ENCODE peak calls at places on chromosomes 16 and 17, in seven cellular contexts. One of them, this sample, is unnamed.

GRCh38 chr16:83300326-83300725 is 507.5 kb upstream of the HSBP1 start:
- DNase-seq in K562: no peak
- DNase-seq in H1: no peak
- DNase-seq in SK-N-SH: no peak
- DNase-seq in HCT116: no peak
- DNase-seq in HepG2: no peak
- DNase-seq in GM12878: no peak
- DNase-seq in this sample: no peak

GRCh38 chr16:31215287-31216115 is 1.4 kb downstream of the PYDC1 start:
- DNase-seq in K562: peak
- DNase-seq in H1: peak
- DNase-seq in SK-N-SH: peak
- DNase-seq in HCT116: peak
- DNase-seq in HepG2: peak
- DNase-seq in GM12878: no peak
- DNase-seq in this sample: peak

GRCh38 chr17:19766016-19766415 is 17.9 kb upstream of the ALDH3A1 start:
- DNase-seq in K562: no peak
- DNase-seq in H1: peak
- DNase-seq in SK-N-SH: no peak
- DNase-seq in HCT116: no peak
- DNase-seq in HepG2: no peak
- DNase-seq in GM12878: no peak
- DNase-seq in this sample: no peak

GRCh38 chr16:67529639-67530012 is 997 bp downstream of the RIPOR1 start:
- DNase-seq in K562: no peak
- DNase-seq in H1: no peak
- DNase-seq in SK-N-SH: peak
- DNase-seq in HCT116: no peak
- DNase-seq in HepG2: no peak
- DNase-seq in GM12878: no peak
- DNase-seq in this sample: no peak

GRCh38 chr17:3892095-3892998 is 506 bp downstream of the CAMKK1 start:
- DNase-seq in K562: peak
- DNase-seq in H1: peak
- DNase-seq in SK-N-SH: peak
- DNase-seq in HCT116: no peak
- DNase-seq in HepG2: peak
- DNase-seq in GM12878: no peak
- DNase-seq in this sample: peak

GRCh38 chr17:68346448-68346847 is 55.2 kb downstream of the ARSG start:
- DNase-seq in K562: no peak
- DNase-seq in H1: no peak
- DNase-seq in SK-N-SH: no peak
- DNase-seq in HCT116: no peak
- DNase-seq in HepG2: no peak
- DNase-seq in GM12878: peak
- DNase-seq in this sample: no peak

GRCh38 chr16:10343124-10343760 is 42.6 kb upstream of the ATF7IP2 start:
- DNase-seq in K562: peak
- DNase-seq in H1: no peak
- DNase-seq in SK-N-SH: peak
- DNase-seq in HCT116: peak
- DNase-seq in HepG2: no peak
- DNase-seq in GM12878: no peak
- DNase-seq in this sample: no peak

GRCh38 chr16:10949424-10949970 is 5.1 kb downstream of the CLEC16A start:
- DNase-seq in K562: no peak
- DNase-seq in H1: peak
- DNase-seq in SK-N-SH: no peak
- DNase-seq in HCT116: no peak
- DNase-seq in HepG2: no peak
- DNase-seq in GM12878: peak
- DNase-seq in this sample: peak

GRCh38 chr17:40509626-40510327 is 8.4 kb upstream of the TNS4 start:
- DNase-seq in K562: no peak
- DNase-seq in H1: no peak
- DNase-seq in SK-N-SH: no peak
- DNase-seq in HCT116: no peak
- DNase-seq in HepG2: no peak
- DNase-seq in GM12878: no peak
- DNase-seq in this sample: no peak

GRCh38 chr17:58304735-58305486 is 23.7 kb downstream of the TSPOAP1 start:
- DNase-seq in K562: no peak
- DNase-seq in H1: peak
- DNase-seq in SK-N-SH: peak
- DNase-seq in HCT116: no peak
- DNase-seq in HepG2: no peak
- DNase-seq in GM12878: no peak
- DNase-seq in this sample: no peak

GRCh38 chr17:29155235-29155965 is 24.8 kb downstream of the MYO18A start:
- DNase-seq in K562: peak
- DNase-seq in H1: no peak
- DNase-seq in SK-N-SH: peak
- DNase-seq in HCT116: peak
- DNase-seq in HepG2: peak
- DNase-seq in GM12878: no peak
- DNase-seq in this sample: no peak

GRCh38 chr16:2042171-2042570 is 5.5 kb downstream of the NTHL1 start:
- DNase-seq in K562: no peak
- DNase-seq in H1: no peak
- DNase-seq in SK-N-SH: no peak
- DNase-seq in HCT116: no peak
- DNase-seq in HepG2: no peak
- DNase-seq in GM12878: no peak
- DNase-seq in this sample: no peak

GRCh38 chr17:15262291-15263205 is 2.6 kb downstream of the PMP22 start:
- DNase-seq in K562: peak
- DNase-seq in H1: peak
- DNase-seq in SK-N-SH: peak
- DNase-seq in HCT116: peak
- DNase-seq in HepG2: no peak
- DNase-seq in GM12878: no peak
- DNase-seq in this sample: no peak

GRCh38 chr17:67528751-67529436 is 151.8 kb downstream of the PITPNC1 start:
- DNase-seq in K562: no peak
- DNase-seq in H1: peak
- DNase-seq in SK-N-SH: peak
- DNase-seq in HCT116: peak
- DNase-seq in HepG2: peak
- DNase-seq in GM12878: no peak
- DNase-seq in this sample: no peak

GRCh38 chr16:12551530-12551929 is 252.2 kb downstream of the CPPED1 start:
- DNase-seq in K562: no peak
- DNase-seq in H1: no peak
- DNase-seq in SK-N-SH: no peak
- DNase-seq in HCT116: no peak
- DNase-seq in HepG2: no peak
- DNase-seq in GM12878: no peak
- DNase-seq in this sample: no peak

GRCh38 chr16:65069090-65069489 is 52.8 kb downstream of the CDH11 start:
- DNase-seq in K562: no peak
- DNase-seq in H1: no peak
- DNase-seq in SK-N-SH: no peak
- DNase-seq in HCT116: no peak
- DNase-seq in HepG2: no peak
- DNase-seq in GM12878: no peak
- DNase-seq in this sample: no peak

GRCh38 chr16:68396481-68396880 is 51.8 kb downstream of the SMPD3 start:
- DNase-seq in K562: no peak
- DNase-seq in H1: no peak
- DNase-seq in SK-N-SH: peak
- DNase-seq in HCT116: peak
- DNase-seq in HepG2: peak
- DNase-seq in GM12878: no peak
- DNase-seq in this sample: peak

GRCh38 chr17:48995871-48996695 is 1.1 kb upstream of the IGF2BP1 start:
- DNase-seq in K562: peak
- DNase-seq in H1: peak
- DNase-seq in SK-N-SH: peak
- DNase-seq in HCT116: no peak
- DNase-seq in HepG2: peak
- DNase-seq in GM12878: no peak
- DNase-seq in this sample: no peak

GRCh38 chr17:55495239-55495638 is 16.0 kb downstream of the SMIM36 start:
- DNase-seq in K562: no peak
- DNase-seq in H1: no peak
- DNase-seq in SK-N-SH: no peak
- DNase-seq in HCT116: no peak
- DNase-seq in HepG2: no peak
- DNase-seq in GM12878: no peak
- DNase-seq in this sample: peak

GRCh38 chr17:42484304-42484703 is 25.6 kb downstream of the ATP6V0A1 start:
- DNase-seq in K562: no peak
- DNase-seq in H1: no peak
- DNase-seq in SK-N-SH: no peak
- DNase-seq in HCT116: no peak
- DNase-seq in HepG2: peak
- DNase-seq in GM12878: peak
- DNase-seq in this sample: no peak

GRCh38 chr17:1511756-1512321 is 4.6 kb downstream of the INPP5K start:
- DNase-seq in K562: no peak
- DNase-seq in H1: no peak
- DNase-seq in SK-N-SH: no peak
- DNase-seq in HCT116: no peak
- DNase-seq in HepG2: no peak
- DNase-seq in GM12878: no peak
- DNase-seq in this sample: no peak

GRCh38 chr16:84928679-84929420 is 82.5 kb downstream of the ZDHHC7 start:
- DNase-seq in K562: no peak
- DNase-seq in H1: no peak
- DNase-seq in SK-N-SH: no peak
- DNase-seq in HCT116: no peak
- DNase-seq in HepG2: no peak
- DNase-seq in GM12878: no peak
- DNase-seq in this sample: no peak

GRCh38 chr16:31129568-31130335 is 5.8 kb downstream of the PRSS8 start:
- DNase-seq in K562: no peak
- DNase-seq in H1: no peak
- DNase-seq in SK-N-SH: no peak
- DNase-seq in HCT116: no peak
- DNase-seq in HepG2: no peak
- DNase-seq in GM12878: no peak
- DNase-seq in this sample: no peak

GRCh38 chr16:87236516-87237115 is 80.6 kb downstream of the C16orf95 start:
- DNase-seq in K562: no peak
- DNase-seq in H1: no peak
- DNase-seq in SK-N-SH: no peak
- DNase-seq in HCT116: no peak
- DNase-seq in HepG2: no peak
- DNase-seq in GM12878: no peak
- DNase-seq in this sample: no peak

GRCh38 chr16:87233928-87234327 is 83.3 kb downstream of the C16orf95 start:
- DNase-seq in K562: peak
- DNase-seq in H1: no peak
- DNase-seq in SK-N-SH: no peak
- DNase-seq in HCT116: no peak
- DNase-seq in HepG2: peak
- DNase-seq in GM12878: no peak
- DNase-seq in this sample: no peak

GRCh38 chr16:87238371-87238715 is 78.8 kb downstream of the C16orf95 start:
- DNase-seq in K562: no peak
- DNase-seq in H1: no peak
- DNase-seq in SK-N-SH: no peak
- DNase-seq in HCT116: no peak
- DNase-seq in HepG2: no peak
- DNase-seq in GM12878: no peak
- DNase-seq in this sample: no peak

GRCh38 chr16:87234601-87235000 is 82.6 kb downstream of the C16orf95 start:
- DNase-seq in K562: no peak
- DNase-seq in H1: no peak
- DNase-seq in SK-N-SH: no peak
- DNase-seq in HCT116: no peak
- DNase-seq in HepG2: no peak
- DNase-seq in GM12878: no peak
- DNase-seq in this sample: no peak

GRCh38 chr16:87235810-87236515 is 81.2 kb downstream of the C16orf95 start:
- DNase-seq in K562: no peak
- DNase-seq in H1: peak
- DNase-seq in SK-N-SH: no peak
- DNase-seq in HCT116: no peak
- DNase-seq in HepG2: no peak
- DNase-seq in GM12878: no peak
- DNase-seq in this sample: no peak
- TF ChIP-seq JUND in K562: no peak
- TF ChIP-seq JUND in H1: no peak
- TF ChIP-seq JUND in SK-N-SH: no peak
- TF ChIP-seq JUND in HCT116: no peak
- TF ChIP-seq JUND in HepG2: no peak
- TF ChIP-seq JUND in GM12878: no peak
- TF ChIP-seq JUND in this sample: no peak

DNA sequence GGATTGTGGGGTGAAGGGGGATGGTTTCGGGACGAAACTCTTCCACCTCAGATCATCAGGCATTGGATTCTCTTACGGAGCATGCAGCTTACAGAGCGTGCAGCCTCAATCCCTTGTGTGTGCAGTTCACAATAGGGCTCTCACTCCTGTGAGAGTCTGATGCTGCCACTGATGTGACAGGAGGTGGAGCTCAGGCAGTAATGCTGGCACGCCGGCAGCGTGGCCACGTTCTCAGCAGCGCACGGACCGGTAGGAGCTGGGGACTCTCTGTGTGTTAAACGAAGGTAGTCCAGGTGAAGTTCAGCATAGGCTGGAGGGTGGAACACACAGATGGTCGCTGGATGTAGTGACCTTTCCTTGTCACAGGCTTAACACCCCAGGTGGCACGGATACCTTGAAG is 37.8 kb downstream of the SEC14L1 start:
- DNase-seq in K562: no peak
- DNase-seq in H1: no peak
- DNase-seq in SK-N-SH: no peak
- DNase-seq in HCT116: no peak
- DNase-seq in HepG2: no peak
- DNase-seq in GM12878: no peak
- DNase-seq in this sample: no peak
- TF ChIP-seq JUND in K562: no peak
- TF ChIP-seq JUND in H1: no peak
- TF ChIP-seq JUND in SK-N-SH: no peak
- TF ChIP-seq JUND in HCT116: no peak
- TF ChIP-seq JUND in HepG2: no peak
- TF ChIP-seq JUND in GM12878: no peak
- TF ChIP-seq JUND in this sample: no peak

GRCh38 chr16:75319513-75320401 is 68.3 kb upstream of the BCAR1 start:
- DNase-seq in K562: no peak
- DNase-seq in H1: no peak
- DNase-seq in SK-N-SH: no peak
- DNase-seq in HCT116: no peak
- DNase-seq in HepG2: no peak
- DNase-seq in GM12878: peak
- DNase-seq in this sample: no peak
- TF ChIP-seq JUND in K562: no peak
- TF ChIP-seq JUND in H1: no peak
- TF ChIP-seq JUND in SK-N-SH: peak
- TF ChIP-seq JUND in HCT116: no peak
- TF ChIP-seq JUND in HepG2: no peak
- TF ChIP-seq JUND in GM12878: no peak
- TF ChIP-seq JUND in this sample: no peak

DNA sequence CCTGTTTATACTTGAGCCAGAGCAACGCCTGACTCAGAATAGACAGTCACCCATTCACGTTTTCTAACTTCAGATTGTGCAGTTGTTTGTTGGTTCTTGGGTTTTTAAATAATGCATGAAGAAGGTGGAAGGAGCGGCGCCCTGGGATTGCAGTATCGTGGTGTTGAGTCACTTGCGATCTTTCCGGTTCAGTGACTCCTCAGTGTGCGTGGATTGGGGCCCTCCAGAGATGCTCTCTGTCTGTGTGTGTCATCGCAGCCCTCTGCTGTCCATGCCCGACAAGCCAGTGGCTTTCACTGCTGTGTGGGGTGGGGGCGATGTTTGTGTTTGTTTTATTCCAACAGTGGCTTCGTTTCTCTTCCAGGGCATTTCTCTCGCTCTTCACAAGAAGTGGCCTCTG is 134.0 kb downstream of the RPTOR start:
- DNase-seq in K562: no peak
- DNase-seq in H1: no peak
- DNase-seq in SK-N-SH: no peak
- DNase-seq in HCT116: no peak
- DNase-seq in HepG2: no peak
- DNase-seq in GM12878: no peak
- DNase-seq in this sample: no peak
- TF ChIP-seq JUND in K562: no peak
- TF ChIP-seq JUND in H1: no peak
- TF ChIP-seq JUND in SK-N-SH: no peak
- TF ChIP-seq JUND in HCT116: no peak
- TF ChIP-seq JUND in HepG2: no peak
- TF ChIP-seq JUND in GM12878: no peak
- TF ChIP-seq JUND in this sample: no peak

This sample was measured in T47D.